ENCODE peak calls at places on chromosomes 1 and 21, in seven cellular contexts. Y is NCI-H2081; Q is stimulated activated naive CD8-positive, alpha-beta T cell treated with anti-CD3 and anti-CD28 coated beads, Interleukin-15, Interleukin-2, amounts not matched to agents 100 U/mL and 50 U/mL, for 24 hours; V is D341Med; Z is T-cell; G is H54; D is fibroblast of mammary gland. U is an unnamed sample.

GRCh38 chr1:3036646-3037280 is 15.5 kb downstream of the ACTRT2 start:
- DNase-seq in Y (no peak), G (no peak), D (no peak), Z (no peak), Q (no peak), V (no peak), U (no peak)

GRCh38 chr1:218384576-218384975 is 39.4 kb downstream of the TGFB2 start:
- DNase-seq in Q (no peak), V (no peak), Z (no peak), D (peak; percentile 42), G (no peak), Y (peak; percentile 21), U (no peak)

GRCh38 chr1:182237329-182237728 is 154.3 kb downstream of the GLUL start:
- DNase-seq in Z (no peak), Q (no peak), V (no peak), Y (no peak), G (no peak), D (no peak), U (no peak)

GRCh38 chr1:224333309-224333926 is 3.4 kb upstream of the NVL start:
- DNase-seq in Z (no peak), V (peak; percentile 48), Y (peak; percentile 83), G (no peak), D (peak; percentile 75), Q (no peak), U (no peak)

GRCh38 chr1:24369199-24369598 is 44.4 kb downstream of the STPG1 start:
- DNase-seq in Z (no peak), Y (no peak), G (no peak), Q (no peak), D (peak; percentile 65), V (no peak), U (no peak)

GRCh38 chr1:154453577-154454352 is 48.3 kb upstream of the TDRD10 start:
- DNase-seq in D (peak; percentile 80), G (no peak), Y (no peak), Z (no peak), Q (peak; percentile 40), V (no peak), U (no peak)

GRCh38 chr1:107477233-107477632 is 336.4 kb downstream of the NTNG1 start:
- DNase-seq in Q (peak; percentile 11), G (no peak), Z (no peak), V (no peak), D (peak; percentile 2), Y (no peak), U (no peak)

GRCh38 chr1:938088-938683 is 14.5 kb downstream of the SAMD11 start:
- DNase-seq in Z (no peak), Q (no peak), V (no peak), Y (no peak), D (no peak), G (peak; percentile 88), U (no peak)

GRCh38 chr1:33301273-33301984 is 19.5 kb downstream of the A3GALT2 start:
- DNase-seq in G (no peak), Y (no peak), Z (no peak), V (no peak), Q (no peak), D (peak; percentile 37), U (no peak)

GRCh38 chr1:166884040-166884642 is 8.1 kb upstream of the TADA1 start:
- DNase-seq in D (peak; percentile 28), V (no peak), G (no peak), Z (no peak), Q (peak; percentile 48), Y (no peak), U (peak; percentile 91)

GRCh38 chr21:46222436-46223116 is 6.0 kb downstream of the LSS start:
- DNase-seq in D (no peak), V (no peak), G (no peak), Q (no peak), Z (no peak), Y (no peak), U (peak; percentile 21)

GRCh38 chr1:228337711-228338520 is 68.7 kb downstream of the TRIM11 start:
- DNase-seq in G (no peak), D (no peak), V (no peak), Q (no peak), Y (no peak), Z (no peak), U (no peak)

GRCh38 chr1:247906504-247907047 is 11.2 kb downstream of the OR2W3 start:
- DNase-seq in Q (peak; percentile 17), G (peak; percentile 40), D (peak; percentile 39), V (no peak), Y (no peak), Z (no peak), U (no peak)

GRCh38 chr1:8384577-8384976 is 66.7 kb downstream of the SLC45A1 start:
- DNase-seq in Q (no peak), G (no peak), D (peak; percentile 71), V (no peak), Y (no peak), Z (no peak), U (no peak)

GRCh38 chr1:168136709-168137514 is at the start of gene GPR161:
- DNase-seq in Y (no peak), G (peak; percentile 40), V (peak; percentile 81), Q (peak; percentile 37), D (peak; percentile 19), Z (no peak), U (peak; percentile 89)

GRCh38 chr1:201009967-201010645 is 13.4 kb downstream of the KIF21B start:
- DNase-seq in D (no peak), Y (no peak), Q (no peak), Z (no peak), G (no peak), V (no peak), U (peak; percentile 77)

GRCh38 chr1:181251001-181251712 is 162.7 kb downstream of the IER5 start:
- DNase-seq in Y (peak; percentile 79), Q (no peak), Z (no peak), D (peak; percentile 86), G (no peak), V (peak; percentile 51), U (no peak)

GRCh38 chr1:221435510-221435909 is 306.4 kb downstream of the DUSP10 start:
- DNase-seq in Y (peak; percentile 66), D (peak; percentile 78), G (peak; percentile 8), V (peak; percentile 55), Z (no peak), Q (no peak), U (no peak)

GRCh38 chr21:25752389-25752788 is 17.6 kb downstream of the GABPA start:
- DNase-seq in Z (no peak), D (no peak), Y (no peak), Q (no peak), V (no peak), G (no peak), U (no peak)

GRCh38 chr1:228497206-228497605 is 10.0 kb downstream of the RNF187 start:
- DNase-seq in Q (no peak), D (no peak), Z (no peak), V (no peak), Y (no peak), G (no peak), U (no peak)

GRCh38 chr1:145977486-145978476 is 13.3 kb downstream of the POLR3GL start:
- DNase-seq in V (peak; percentile 82), Y (peak; percentile 84), D (peak; percentile 84), Z (peak; percentile 61), G (no peak), Q (peak; percentile 71), U (peak; percentile 71)